ENCODE peak calls at places on chromosome 4, in seven cellular contexts. D, C, J, Y, N, I and H are unnamed samples.

GRCh38 chr4:152014280-152014679 is 253.5 kb upstream of the GATB start:
- DNase-seq in D (no peak), C (no peak), J (no peak), Y (no peak), N (peak), I (no peak), H (no peak)

GRCh38 chr4:28675582-28675981 is 1814.9 kb downstream of the STIM2 start:
- DNase-seq in D (peak), C (no peak), J (no peak), Y (no peak), N (no peak), I (peak), H (no peak)

GRCh38 chr4:158094413-158095110 is 78.3 kb downstream of the GASK1B start:
- DNase-seq in D (peak), C (peak), J (no peak), Y (no peak), N (no peak), I (peak), H (no peak)

GRCh38 chr4:1547131-1547862 is 136.8 kb downstream of the FAM53A start:
- DNase-seq in D (no peak), C (no peak), J (no peak), Y (no peak), N (no peak), I (no peak), H (no peak)

GRCh38 chr4:101604976-101605375 is 185.6 kb upstream of the BANK1 start:
- DNase-seq in D (no peak), C (peak), J (no peak), Y (no peak), N (no peak), I (no peak), H (no peak)

GRCh38 chr4:57053508-57053907 is 56.7 kb downstream of the IGFBP7 start:
- DNase-seq in D (peak), C (peak), J (no peak), Y (no peak), N (no peak), I (peak), H (no peak)

GRCh38 chr4:138868562-138868961 is 147.0 kb upstream of the NOCT start:
- DNase-seq in D (no peak), C (no peak), J (no peak), Y (no peak), N (no peak), I (no peak), H (no peak)

GRCh38 chr4:2248044-2248780 is 6.3 kb upstream of the HAUS3 start:
- DNase-seq in D (no peak), C (no peak), J (peak), Y (no peak), N (no peak), I (no peak), H (no peak)

GRCh38 chr4:73208376-73208775 is 50.2 kb downstream of the ANKRD17 start:
- DNase-seq in D (peak), C (peak), J (no peak), Y (no peak), N (no peak), I (peak), H (no peak)

GRCh38 chr4:86032476-86033022 is 327.3 kb downstream of the MAPK10 start:
- DNase-seq in D (peak), C (peak), J (no peak), Y (no peak), N (no peak), I (peak), H (no peak)

GRCh38 chr4:123600921-123601904 is 204.6 kb downstream of the SPRY1 start:
- DNase-seq in D (no peak), C (no peak), J (no peak), Y (no peak), N (no peak), I (no peak), H (no peak)

GRCh38 chr4:143085224-143085623 is 99.5 kb upstream of the USP38 start:
- DNase-seq in D (no peak), C (peak), J (no peak), Y (no peak), N (no peak), I (no peak), H (no peak)

GRCh38 chr4:152972821-152973613 is 36.9 kb downstream of the FHDC1 start:
- DNase-seq in D (peak), C (peak), J (peak), Y (no peak), N (no peak), I (peak), H (no peak)

GRCh38 chr4:38160487-38161207 is 200.4 kb downstream of the PTTG2 start:
- DNase-seq in D (peak), C (peak), J (no peak), Y (no peak), N (peak), I (peak), H (no peak)

GRCh38 chr4:158176108-158176507 is 3.3 kb upstream of the GASK1B start:
- DNase-seq in D (peak), C (peak), J (no peak), Y (no peak), N (no peak), I (peak), H (no peak)

GRCh38 chr4:99863804-99864203 is 30.4 kb downstream of the LAMTOR3 start:
- DNase-seq in D (peak), C (peak), J (no peak), Y (no peak), N (no peak), I (peak), H (no peak)

GRCh38 chr4:81398379-81398778 is 73.3 kb downstream of the RASGEF1B start:
- DNase-seq in D (no peak), C (no peak), J (no peak), Y (no peak), N (no peak), I (no peak), H (no peak)

GRCh38 chr4:2787230-2788100 is 5.4 kb upstream of the SH3BP2 start:
- DNase-seq in D (no peak), C (no peak), J (peak), Y (peak), N (no peak), I (no peak), H (no peak)

GRCh38 chr4:170248576-170248975 is 158.8 kb upstream of the AADAT start:
- DNase-seq in D (peak), C (no peak), J (no peak), Y (no peak), N (no peak), I (no peak), H (no peak)

GRCh38 chr4:125714845-125715244 is 400.1 kb downstream of the FAT4 start:
- DNase-seq in D (no peak), C (no peak), J (no peak), Y (no peak), N (no peak), I (no peak), H (no peak)

GRCh38 chr4:185529413-185529812 is 5.9 kb downstream of the PDLIM3 start:
- DNase-seq in D (no peak), C (no peak), J (no peak), Y (no peak), N (no peak), I (no peak), H (no peak)

GRCh38 chr4:75708218-75708691 is 16.1 kb upstream of the USO1 start:
- DNase-seq in D (no peak), C (no peak), J (peak), Y (peak), N (peak), I (no peak), H (no peak)

GRCh38 chr4:2257361-2258001 is 4.4 kb downstream of the MXD4 start:
- DNase-seq in D (no peak), C (no peak), J (peak), Y (peak), N (no peak), I (no peak), H (no peak)

GRCh38 chr4:105210901-105211300 is 64.2 kb downstream of the TET2 start:
- DNase-seq in D (peak), C (no peak), J (no peak), Y (no peak), N (no peak), I (no peak), H (no peak)

GRCh38 chr4:76365636-76366035 is 55.3 kb downstream of the CCDC158 start:
- DNase-seq in D (peak), C (no peak), J (no peak), Y (no peak), N (no peak), I (no peak), H (no peak)

GRCh38 chr4:25233194-25233593 is 639 bp upstream of the PI4K2B start:
- DNase-seq in D (no peak), C (no peak), J (no peak), Y (no peak), N (no peak), I (no peak), H (no peak)

GRCh38 chr4:1329408-1330371 is 17.3 kb upstream of the UVSSA start:
- DNase-seq in D (peak), C (peak), J (no peak), Y (no peak), N (no peak), I (no peak), H (no peak)

GRCh38 chr4:174434455-174434854 is 87.8 kb downstream of the HPGD start:
- DNase-seq in D (no peak), C (no peak), J (no peak), Y (no peak), N (no peak), I (no peak), H (no peak)

GRCh38 chr4:47462799-47463234 is 685 bp downstream of the COMMD8 start:
- DNase-seq in D (no peak), C (no peak), J (no peak), Y (no peak), N (no peak), I (no peak), H (no peak)

GRCh38 chr4:137707626-137708025 is 175.3 kb upstream of the PCDH18 start:
- DNase-seq in D (peak), C (peak), J (no peak), Y (no peak), N (no peak), I (peak), H (no peak)

GRCh38 chr4:151624606-151625565 is 135.9 kb downstream of the GATB start:
- DNase-seq in D (no peak), C (no peak), J (no peak), Y (no peak), N (no peak), I (no peak), H (no peak)

GRCh38 chr4:1792158-1792831 is 798 bp upstream of the FGFR3 start:
- DNase-seq in D (no peak), C (no peak), J (no peak), Y (no peak), N (no peak), I (no peak), H (no peak)

GRCh38 chr4:141132689-141133145 is 552 bp downstream of the RNF150 start:
- DNase-seq in D (no peak), C (peak), J (peak), Y (peak), N (no peak), I (peak), H (no peak)

GRCh38 chr4:176005766-176006165 is 59.9 kb upstream of the WDR17 start:
- DNase-seq in D (no peak), C (no peak), J (no peak), Y (no peak), N (no peak), I (no peak), H (no peak)

GRCh38 chr4:96035727-96036126 is 195.8 kb downstream of the PDHA2 start:
- DNase-seq in D (peak), C (no peak), J (no peak), Y (no peak), N (no peak), I (peak), H (no peak)

GRCh38 chr4:53196195-53196641 is 169.6 kb downstream of the SCFD2 start:
- DNase-seq in D (no peak), C (no peak), J (no peak), Y (no peak), N (no peak), I (no peak), H (no peak)

GRCh38 chr4:4327652-4328121 is 37.6 kb downstream of the ZBTB49 start:
- DNase-seq in D (no peak), C (peak), J (peak), Y (peak), N (no peak), I (peak), H (no peak)

GRCh38 chr4:5444918-5445517 is 263.3 kb downstream of the EVC2 start:
- DNase-seq in D (no peak), C (no peak), J (peak), Y (no peak), N (no peak), I (no peak), H (no peak)

GRCh38 chr4:58740897-58741296 is 1630.7 kb upstream of the IGFBP7 start:
- DNase-seq in D (no peak), C (no peak), J (no peak), Y (no peak), N (no peak), I (no peak), H (no peak)